ENCODE peak calls at places on chromosomes 4 and X, in six cellular contexts. One of them, this sample, is unnamed.

GRCh38 chr4:11446156-11446811 is 17.6 kb upstream of the HS3ST1 start:
- DNase-seq in pancreas: no peak
- DNase-seq in mammary epithelial cell: peak; percentile 26
- DNase-seq in GM23338: no peak
- DNase-seq in tibial nerve: no peak
- DNase-seq in upper lobe of left lung: no peak
- DNase-seq in this sample: no peak

GRCh38 chrX:97315939-97316338 is 432.2 kb downstream of the RPA4 start:
- DNase-seq in pancreas: peak; percentile 22
- DNase-seq in mammary epithelial cell: no peak
- DNase-seq in GM23338: peak; percentile 55
- DNase-seq in tibial nerve: no peak
- DNase-seq in upper lobe of left lung: no peak
- DNase-seq in this sample: no peak

GRCh38 chrX:97026406-97026805 is 142.7 kb downstream of the RPA4 start:
- DNase-seq in pancreas: no peak
- DNase-seq in mammary epithelial cell: no peak
- DNase-seq in GM23338: peak; percentile 46
- DNase-seq in tibial nerve: no peak
- DNase-seq in upper lobe of left lung: no peak
- DNase-seq in this sample: no peak

GRCh38 chr4:75511841-75512240 is 2.4 kb downstream of the RCHY1 start:
- DNase-seq in pancreas: no peak
- DNase-seq in mammary epithelial cell: no peak
- DNase-seq in GM23338: peak; percentile 51
- DNase-seq in tibial nerve: no peak
- DNase-seq in upper lobe of left lung: no peak
- DNase-seq in this sample: no peak

GRCh38 chrX:41313419-41313818 is 20.5 kb upstream of the DDX3X start:
- DNase-seq in pancreas: no peak
- DNase-seq in mammary epithelial cell: no peak
- DNase-seq in GM23338: no peak
- DNase-seq in tibial nerve: no peak
- DNase-seq in upper lobe of left lung: no peak
- DNase-seq in this sample: no peak

GRCh38 chr4:7381221-7381889 is 53.4 kb downstream of the PSAPL1 start:
- DNase-seq in pancreas: no peak
- DNase-seq in mammary epithelial cell: no peak
- DNase-seq in GM23338: no peak
- DNase-seq in tibial nerve: no peak
- DNase-seq in upper lobe of left lung: no peak
- DNase-seq in this sample: peak; percentile 38

GRCh38 chr4:56106180-56106579 is 157.4 kb downstream of the CEP135 start:
- DNase-seq in pancreas: no peak
- DNase-seq in mammary epithelial cell: no peak
- DNase-seq in GM23338: no peak
- DNase-seq in tibial nerve: no peak
- DNase-seq in upper lobe of left lung: no peak
- DNase-seq in this sample: no peak

GRCh38 chrX:154840856-154841255 is 6.4 kb upstream of the SMIM9 start:
- DNase-seq in pancreas: no peak
- DNase-seq in mammary epithelial cell: peak; percentile 9
- DNase-seq in GM23338: peak; percentile 40
- DNase-seq in tibial nerve: no peak
- DNase-seq in upper lobe of left lung: no peak
- DNase-seq in this sample: no peak

GRCh38 chr4:8079916-8080753 is 78.5 kb downstream of the ABLIM2 start:
- DNase-seq in pancreas: no peak
- DNase-seq in mammary epithelial cell: no peak
- DNase-seq in GM23338: no peak
- DNase-seq in tibial nerve: no peak
- DNase-seq in upper lobe of left lung: no peak
- DNase-seq in this sample: peak; percentile 26

GRCh38 chr4:37666625-37667071 is 19.5 kb downstream of the RELL1 start:
- DNase-seq in pancreas: no peak
- DNase-seq in mammary epithelial cell: peak; percentile 92
- DNase-seq in GM23338: peak; percentile 22
- DNase-seq in tibial nerve: peak; percentile 65
- DNase-seq in upper lobe of left lung: no peak
- DNase-seq in this sample: no peak

GRCh38 chr4:120319230-120319761 is 252.6 kb upstream of the MAD2L1 start:
- DNase-seq in pancreas: no peak
- DNase-seq in mammary epithelial cell: no peak
- DNase-seq in GM23338: no peak
- DNase-seq in tibial nerve: no peak
- DNase-seq in upper lobe of left lung: no peak
- DNase-seq in this sample: no peak
- H3K4me1 ChIP-seq in pancreas: no peaks in the 10 kb centered on the region
- H3K4me1 ChIP-seq in mammary epithelial cell: no peaks in the 10 kb centered on the region
- H3K4me1 ChIP-seq in GM23338: no peaks in the 10 kb centered on the region
- H3K4me1 ChIP-seq in tibial nerve: no peaks in the 10 kb centered on the region
- H3K4me1 ChIP-seq in upper lobe of left lung: no peaks in the 10 kb centered on the region
- H3K4me1 ChIP-seq in this sample: no peaks in the 10 kb centered on the region

DNA sequence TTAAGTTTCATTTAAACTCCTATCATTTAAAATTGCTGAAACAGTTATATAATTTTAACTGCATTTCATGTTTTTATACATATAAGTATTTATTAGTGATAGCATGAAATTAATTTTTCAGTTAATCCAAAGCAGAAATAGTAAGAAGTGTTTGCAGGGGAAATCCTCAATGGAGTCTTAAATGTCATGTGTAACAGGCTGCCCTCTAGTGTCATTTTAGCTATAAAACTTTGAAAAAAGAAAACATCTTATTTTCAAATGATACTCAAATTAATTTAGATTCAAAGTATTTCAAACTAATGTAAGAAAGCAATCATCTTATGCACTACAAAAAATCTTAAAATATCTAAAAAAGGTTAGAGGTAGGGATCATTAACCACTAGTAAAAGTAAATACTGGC is 27.1 kb downstream of the TAPT1 start:
- DNase-seq in pancreas: no peak
- DNase-seq in mammary epithelial cell: no peak
- DNase-seq in GM23338: peak; percentile 49
- DNase-seq in tibial nerve: no peak
- DNase-seq in upper lobe of left lung: no peak
- DNase-seq in this sample: no peak
- H3K4me3 ChIP-seq in pancreas: no peak overlapping the region
- H3K4me3 ChIP-seq in mammary epithelial cell: no peak overlapping the region
- H3K4me3 ChIP-seq in GM23338: no peak overlapping the region
- H3K4me3 ChIP-seq in tibial nerve: no peak overlapping the region
- H3K4me3 ChIP-seq in upper lobe of left lung: no peak overlapping the region
- H3K4me3 ChIP-seq in this sample: no peak overlapping the region

DNA sequence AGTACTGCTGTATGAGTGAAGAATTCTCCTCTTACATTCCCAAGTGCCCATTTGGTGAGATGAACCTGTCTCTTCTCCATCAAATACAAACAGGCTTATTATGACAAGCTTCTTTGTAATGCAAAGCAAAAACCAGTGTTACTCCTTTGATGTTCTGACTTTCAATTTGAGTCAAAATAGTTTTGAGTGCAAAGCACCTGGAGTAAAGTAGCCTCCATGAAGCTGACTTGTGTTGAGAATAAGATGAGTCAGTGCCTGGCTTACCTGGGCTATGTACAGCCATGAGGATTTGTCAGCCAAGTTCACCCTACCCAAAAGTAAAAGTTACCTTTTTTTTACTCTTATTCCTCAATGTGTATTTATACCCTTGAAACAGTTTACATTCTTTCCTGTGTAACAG is 132.5 kb upstream of the FMR1 start:
- DNase-seq in pancreas: no peak
- DNase-seq in mammary epithelial cell: no peak
- DNase-seq in GM23338: no peak
- DNase-seq in tibial nerve: no peak
- DNase-seq in upper lobe of left lung: no peak
- DNase-seq in this sample: no peak
- H3K27me3 ChIP-seq in pancreas: no peaks in the 10 kb centered on the region
- H3K27me3 ChIP-seq in mammary epithelial cell: no peaks in the 10 kb centered on the region
- H3K27me3 ChIP-seq in GM23338: no peaks in the 10 kb centered on the region
- H3K27me3 ChIP-seq in tibial nerve: no peaks in the 10 kb centered on the region
- H3K27me3 ChIP-seq in upper lobe of left lung: no peaks in the 10 kb centered on the region
- H3K27me3 ChIP-seq in this sample: no peaks in the 10 kb centered on the region

GRCh38 chr4:169260217-169260866 is 10.4 kb downstream of the SH3RF1 start:
- DNase-seq in pancreas: no peak
- DNase-seq in mammary epithelial cell: no peak
- DNase-seq in GM23338: peak; percentile 44
- DNase-seq in tibial nerve: no peak
- DNase-seq in upper lobe of left lung: no peak
- DNase-seq in this sample: no peak
- H3K4me1 ChIP-seq in pancreas: peaks cover 4% of the 10 kb centered on the region
- H3K4me1 ChIP-seq in mammary epithelial cell: peaks cover 8% of the 10 kb centered on the region
- H3K4me1 ChIP-seq in GM23338: peaks cover 46% of the 10 kb centered on the region
- H3K4me1 ChIP-seq in tibial nerve: peaks cover 60% of the 10 kb centered on the region
- H3K4me1 ChIP-seq in upper lobe of left lung: peaks cover 78% of the 10 kb centered on the region
- H3K4me1 ChIP-seq in this sample: peaks cover 54% of the 10 kb centered on the region

GRCh38 chr4:73964862-73965611 is 16.8 kb downstream of the PF4 start:
- DNase-seq in pancreas: no peak
- DNase-seq in mammary epithelial cell: no peak
- DNase-seq in GM23338: peak; percentile 84
- DNase-seq in tibial nerve: no peak
- DNase-seq in upper lobe of left lung: no peak
- DNase-seq in this sample: no peak
- H3K4me3 ChIP-seq in pancreas: no peak overlapping the region
- H3K4me3 ChIP-seq in mammary epithelial cell: no peak overlapping the region
- H3K4me3 ChIP-seq in GM23338: no peak overlapping the region
- H3K4me3 ChIP-seq in tibial nerve: no peak overlapping the region
- H3K4me3 ChIP-seq in upper lobe of left lung: no peak overlapping the region
- H3K4me3 ChIP-seq in this sample: no peak overlapping the region

GRCh38 chrX:9682456-9682855 is 83.2 kb downstream of the GPR143 start:
- DNase-seq in pancreas: no peak
- DNase-seq in mammary epithelial cell: no peak
- DNase-seq in GM23338: peak; percentile 30
- DNase-seq in tibial nerve: peak; percentile 5
- DNase-seq in upper lobe of left lung: no peak
- DNase-seq in this sample: no peak
- H3K27me3 ChIP-seq in pancreas: no peaks in the 10 kb centered on the region
- H3K27me3 ChIP-seq in mammary epithelial cell: no peaks in the 10 kb centered on the region
- H3K27me3 ChIP-seq in GM23338: no peaks in the 10 kb centered on the region
- H3K27me3 ChIP-seq in tibial nerve: no peaks in the 10 kb centered on the region
- H3K27me3 ChIP-seq in upper lobe of left lung: no peaks in the 10 kb centered on the region
- H3K27me3 ChIP-seq in this sample: no peaks in the 10 kb centered on the region

DNA sequence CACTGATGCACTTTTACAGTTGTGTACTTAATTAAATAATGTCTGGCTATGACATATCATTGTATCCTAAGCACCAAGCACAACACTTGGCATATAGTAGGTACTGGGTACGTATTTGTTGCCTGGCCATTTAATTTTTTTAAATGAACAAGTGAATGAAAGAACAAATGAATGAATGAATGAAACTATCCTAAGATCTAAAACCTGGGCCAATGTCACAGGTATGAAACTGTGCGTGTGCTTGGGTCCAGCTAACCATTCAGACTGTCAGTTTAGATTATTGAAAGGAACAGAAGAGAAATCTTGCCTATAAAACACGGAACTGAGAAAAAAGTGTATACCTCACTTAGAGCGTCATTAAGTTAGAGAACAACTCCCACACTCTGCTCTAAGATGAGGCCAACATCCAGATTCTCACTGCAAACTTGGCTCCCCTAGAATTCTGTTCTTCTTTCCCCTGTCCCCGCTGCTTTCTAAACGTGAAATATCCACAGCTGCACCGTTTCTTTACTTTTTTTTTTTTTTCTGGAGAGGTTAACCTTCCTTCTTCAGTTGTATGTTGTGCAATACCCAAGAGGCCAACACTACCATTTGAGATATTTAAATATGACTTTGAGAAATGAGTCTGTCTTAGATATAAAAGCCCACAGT is 17.3 kb upstream of the SEL1L3 start:
- DNase-seq in pancreas: no peak
- DNase-seq in mammary epithelial cell: no peak
- DNase-seq in GM23338: no peak
- DNase-seq in tibial nerve: no peak
- DNase-seq in upper lobe of left lung: no peak
- DNase-seq in this sample: no peak
- H3K4me1 ChIP-seq in pancreas: no peaks in the 10 kb centered on the region
- H3K4me1 ChIP-seq in mammary epithelial cell: peaks cover 15% of the 10 kb centered on the region
- H3K4me1 ChIP-seq in GM23338: peaks cover 10% of the 10 kb centered on the region
- H3K4me1 ChIP-seq in tibial nerve: no peaks in the 10 kb centered on the region
- H3K4me1 ChIP-seq in upper lobe of left lung: no peaks in the 10 kb centered on the region
- H3K4me1 ChIP-seq in this sample: no peaks in the 10 kb centered on the region

GRCh38 chr4:125369098-125369497 is 54.3 kb downstream of the FAT4 start:
- DNase-seq in pancreas: no peak
- DNase-seq in mammary epithelial cell: no peak
- DNase-seq in GM23338: no peak
- DNase-seq in tibial nerve: no peak
- DNase-seq in upper lobe of left lung: no peak
- DNase-seq in this sample: no peak
- H3K4me3 ChIP-seq in pancreas: peak overlapping the region; percentile 29
- H3K4me3 ChIP-seq in mammary epithelial cell: peak overlapping the region; percentile 47
- H3K4me3 ChIP-seq in GM23338: no peak overlapping the region
- H3K4me3 ChIP-seq in tibial nerve: peak overlapping the region; percentile 40
- H3K4me3 ChIP-seq in upper lobe of left lung: peak overlapping the region; percentile 9
- H3K4me3 ChIP-seq in this sample: peak overlapping the region; percentile 49

GRCh38 chr4:2397596-2398379 is 20.7 kb downstream of the ZFYVE28 start:
- DNase-seq in pancreas: no peak
- DNase-seq in mammary epithelial cell: no peak
- DNase-seq in GM23338: no peak
- DNase-seq in tibial nerve: no peak
- DNase-seq in upper lobe of left lung: no peak
- DNase-seq in this sample: no peak
- H3K27me3 ChIP-seq in pancreas: no peaks in the 10 kb centered on the region
- H3K27me3 ChIP-seq in mammary epithelial cell: peaks cover 5% of the 10 kb centered on the region
- H3K27me3 ChIP-seq in GM23338: no peaks in the 10 kb centered on the region
- H3K27me3 ChIP-seq in tibial nerve: peaks cover 6% of the 10 kb centered on the region
- H3K27me3 ChIP-seq in upper lobe of left lung: no peaks in the 10 kb centered on the region
- H3K27me3 ChIP-seq in this sample: no peaks in the 10 kb centered on the region

DNA sequence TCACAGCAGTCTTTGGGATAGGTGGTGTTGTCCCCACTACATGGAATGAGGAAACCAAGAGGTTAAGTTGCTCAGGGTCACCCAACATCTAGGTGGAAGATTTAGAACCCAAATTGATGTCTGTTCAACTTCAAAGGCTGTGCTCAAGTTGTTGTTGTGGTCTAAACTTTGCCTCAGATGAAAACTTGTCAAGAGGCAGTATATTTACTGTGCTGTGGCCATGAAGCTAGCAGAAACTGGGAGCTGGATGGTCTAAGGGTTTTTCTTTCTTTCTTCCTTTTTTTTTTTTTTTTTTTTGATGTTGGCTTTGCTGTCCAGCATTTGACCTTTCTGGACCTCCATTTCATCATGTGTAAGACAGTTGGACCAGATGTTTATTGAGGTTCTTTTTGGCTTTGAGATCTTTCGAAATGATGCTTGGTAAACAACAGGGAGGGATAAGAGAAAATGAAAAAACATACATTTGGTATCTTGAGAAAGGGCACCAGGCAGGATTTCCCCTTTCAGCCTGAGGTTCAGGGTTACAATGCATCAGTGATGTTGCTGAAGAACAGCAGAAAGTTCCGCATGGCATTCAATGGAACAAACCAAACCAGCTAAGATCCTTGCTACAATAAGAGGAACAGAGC is 166.2 kb upstream of the RPS6KA3 start:
- DNase-seq in pancreas: no peak
- DNase-seq in mammary epithelial cell: no peak
- DNase-seq in GM23338: no peak
- DNase-seq in tibial nerve: no peak
- DNase-seq in upper lobe of left lung: no peak
- DNase-seq in this sample: no peak
- H3K4me1 ChIP-seq in pancreas: no peaks in the 10 kb centered on the region
- H3K4me1 ChIP-seq in mammary epithelial cell: no peaks in the 10 kb centered on the region
- H3K4me1 ChIP-seq in GM23338: no peaks in the 10 kb centered on the region
- H3K4me1 ChIP-seq in tibial nerve: no peaks in the 10 kb centered on the region
- H3K4me1 ChIP-seq in upper lobe of left lung: peaks cover 4% of the 10 kb centered on the region
- H3K4me1 ChIP-seq in this sample: no peaks in the 10 kb centered on the region

This sample was measured in heart right ventricle.